ENCODE peak calls at places on chromosomes 7 and 10, in eight cellular contexts. H, M, Z, W, U, T, E and N are unnamed samples.

GRCh38 chr7:13467111-13467547 is 522.3 kb downstream of the ETV1 start:
- DNase-seq in M (no peak), W (no peak), T (no peak), U (no peak), E (no peak), H (no peak), Z (no peak), N (peak)

GRCh38 chr7:40694041-40694809 is 559.4 kb downstream of the SUGCT start:
- DNase-seq in W (no peak), Z (no peak), E (no peak), H (no peak), U (no peak), T (no peak), M (no peak), N (no peak)

GRCh38 chr7:29379551-29379950 is 184.1 kb upstream of the PRR15 start:
- DNase-seq in Z (no peak), H (no peak), U (no peak), T (no peak), E (no peak), W (no peak), M (no peak), N (no peak)

GRCh38 chr7:155431711-155432110 is 26.2 kb upstream of the EN2 start:
- DNase-seq in T (no peak), W (no peak), E (no peak), H (no peak), M (no peak), U (no peak), Z (no peak), N (no peak)

GRCh38 chr7:39249635-39250034 is 271.9 kb downstream of the POU6F2 start:
- DNase-seq in W (no peak), E (no peak), Z (no peak), T (no peak), U (no peak), M (no peak), H (no peak), N (no peak)

GRCh38 chr10:46298346-46299266 is 11.8 kb downstream of the ANTXRL start:
- DNase-seq in E (no peak), T (no peak), H (no peak), W (no peak), M (peak), Z (no peak), U (no peak), N (no peak)

GRCh38 chr10:1153805-1154351 is 97.7 kb downstream of the WDR37 start:
- DNase-seq in W (no peak), Z (no peak), M (no peak), T (no peak), U (no peak), H (no peak), E (no peak), N (no peak)

GRCh38 chr10:78572565-78572964 is 496.2 kb upstream of the ZMIZ1 start:
- DNase-seq in W (no peak), M (no peak), U (no peak), H (no peak), T (no peak), Z (no peak), E (peak), N (peak)

GRCh38 chr10:113025487-113025886 is 75.4 kb downstream of the TCF7L2 start:
- DNase-seq in U (no peak), Z (no peak), T (no peak), M (no peak), E (no peak), W (no peak), H (no peak), N (no peak)

GRCh38 chr7:80883188-80884025 is 35.4 kb downstream of the SEMA3C start:
- DNase-seq in W (peak), Z (peak), U (no peak), E (no peak), T (no peak), H (no peak), M (no peak), N (peak)

GRCh38 chr10:68471063-68471585 is 649 bp downstream of the DNA2 start:
- DNase-seq in E (no peak), W (no peak), H (no peak), T (no peak), Z (no peak), M (no peak), U (no peak), N (no peak)

GRCh38 chr7:135558337-135558767 is 635 bp downstream of the NUP205 start:
- DNase-seq in Z (no peak), U (peak), T (peak), M (peak), W (peak), H (peak), E (peak), N (peak)

GRCh38 chr10:32957341-32958084 is 517 bp downstream of the ITGB1 start:
- DNase-seq in Z (no peak), W (no peak), T (no peak), U (peak), H (no peak), E (peak), M (peak), N (no peak)

GRCh38 chr7:1331576-1332467 is 99.2 kb downstream of the UNCX start:
- DNase-seq in Z (no peak), W (no peak), E (no peak), T (no peak), M (no peak), U (no peak), H (no peak), N (no peak)

GRCh38 chr7:70417061-70417655 is 714.8 kb upstream of the GALNT17 start:
- DNase-seq in T (no peak), M (no peak), W (no peak), E (no peak), H (no peak), U (no peak), Z (no peak), N (no peak)

GRCh38 chr10:106615081-106615480 is 549.4 kb downstream of the SORCS1 start:
- DNase-seq in E (no peak), Z (peak), T (no peak), U (no peak), H (no peak), M (no peak), W (peak), N (peak)

GRCh38 chr7:119861385-119861784 is 411.6 kb upstream of the KCND2 start:
- DNase-seq in M (no peak), W (no peak), H (no peak), Z (no peak), E (no peak), T (no peak), U (no peak), N (no peak)

GRCh38 chr7:28155964-28156363 is 24.6 kb downstream of the JAZF1 start:
- DNase-seq in T (no peak), Z (peak), U (no peak), M (peak), W (peak), E (peak), H (no peak), N (peak)

GRCh38 chr10:70334526-70335245 is 47.7 kb downstream of the LRRC20 start:
- DNase-seq in W (no peak), T (no peak), H (no peak), Z (no peak), E (no peak), M (no peak), U (no peak), N (no peak)

GRCh38 chr7:151869968-151870918 is 6.7 kb downstream of the PRKAG2 start:
- DNase-seq in M (peak), E (no peak), U (no peak), Z (no peak), H (no peak), W (no peak), T (no peak), N (no peak)

GRCh38 chr7:70619130-70619529 is 512.8 kb upstream of the GALNT17 start:
- DNase-seq in W (no peak), M (no peak), T (no peak), E (no peak), Z (no peak), H (no peak), U (no peak), N (no peak)

GRCh38 chr7:96167424-96167823 is 154.5 kb downstream of the SLC25A13 start:
- DNase-seq in M (no peak), W (no peak), Z (no peak), T (no peak), U (no peak), H (no peak), E (no peak), N (no peak)

GRCh38 chr7:159098424-159098786 is 46.3 kb downstream of the VIPR2 start:
- DNase-seq in Z (no peak), T (no peak), M (no peak), H (no peak), E (no peak), W (no peak), U (no peak), N (no peak)

GRCh38 chr10:86333813-86334514 is 32.6 kb downstream of the GRID1 start:
- DNase-seq in T (no peak), U (no peak), Z (no peak), H (no peak), E (no peak), W (no peak), M (no peak), N (no peak)

GRCh38 chr10:32163076-32163773 is 107.0 kb upstream of the KIF5B start:
- DNase-seq in U (no peak), H (no peak), W (no peak), Z (peak), T (no peak), M (no peak), E (no peak), N (peak)

GRCh38 chr7:158479021-158479679 is 108.5 kb downstream of the PTPRN2 start:
- DNase-seq in U (no peak), W (no peak), M (no peak), Z (no peak), E (no peak), H (no peak), T (no peak), N (no peak)

GRCh38 chr7:51000956-51001355 is 218.3 kb upstream of the GRB10 start:
- DNase-seq in E (no peak), W (no peak), M (no peak), H (no peak), Z (no peak), T (no peak), U (no peak), N (no peak)

GRCh38 chr10:100183482-100183881 is 2.3 kb downstream of the ERLIN1 start:
- DNase-seq in U (no peak), W (peak), H (no peak), Z (peak), M (no peak), T (no peak), E (no peak), N (peak)

GRCh38 chr7:2471022-2471329 is 5.2 kb downstream of the GRIFIN start:
- DNase-seq in W (peak), Z (no peak), H (no peak), U (no peak), M (no peak), E (no peak), T (no peak), N (peak)

GRCh38 chr10:93757766-93758509 is at the start of gene LGI1:
- DNase-seq in Z (no peak), M (no peak), T (no peak), W (peak), H (no peak), E (no peak), U (no peak), N (peak)